ENCODE peak calls at places on chromosome 2, in seven cellular contexts. One of them, this sample, is unnamed.

GRCh38 chr2:221779614-221780067 is 207.5 kb upstream of the EPHA4 start:
- DNase-seq in IMR-90: peak; percentile 81
- DNase-seq in trophoblast cell: no peak
- DNase-seq in neuronal stem cell: no peak
- DNase-seq in H1: no peak
- DNase-seq in H9: no peak
- DNase-seq in mesenchymal stem cell: peak; percentile 15
- DNase-seq in this sample: no peak

GRCh38 chr2:43877782-43878464 is 39.2 kb downstream of the ABCG8 start:
- DNase-seq in IMR-90: peak; percentile 56
- DNase-seq in trophoblast cell: peak; percentile 58
- DNase-seq in neuronal stem cell: peak; percentile 36
- DNase-seq in H1: peak; percentile 51
- DNase-seq in H9: peak; percentile 86
- DNase-seq in mesenchymal stem cell: peak; percentile 68
- DNase-seq in this sample: peak; percentile 78

GRCh38 chr2:226973821-226974220 is 138.0 kb downstream of the RHBDD1 start:
- DNase-seq in IMR-90: no peak
- DNase-seq in trophoblast cell: no peak
- DNase-seq in neuronal stem cell: no peak
- DNase-seq in H1: no peak
- DNase-seq in H9: no peak
- DNase-seq in mesenchymal stem cell: no peak
- DNase-seq in this sample: no peak

GRCh38 chr2:101012706-101013181 is 10.7 kb downstream of the RPL31 start:
- DNase-seq in IMR-90: peak; percentile 45
- DNase-seq in trophoblast cell: peak; percentile 19
- DNase-seq in neuronal stem cell: peak; percentile 52
- DNase-seq in H1: no peak
- DNase-seq in H9: no peak
- DNase-seq in mesenchymal stem cell: peak; percentile 52
- DNase-seq in this sample: peak; percentile 19

GRCh38 chr2:110852541-110853263 is 120.3 kb downstream of the ACOXL start:
- DNase-seq in IMR-90: no peak
- DNase-seq in trophoblast cell: no peak
- DNase-seq in neuronal stem cell: no peak
- DNase-seq in H1: no peak
- DNase-seq in H9: peak; percentile 13
- DNase-seq in mesenchymal stem cell: no peak
- DNase-seq in this sample: no peak

GRCh38 chr2:236568068-236568921 is 1.3 kb upstream of the ACKR3 start:
- DNase-seq in IMR-90: no peak
- DNase-seq in trophoblast cell: peak; percentile 52
- DNase-seq in neuronal stem cell: no peak
- DNase-seq in H1: no peak
- DNase-seq in H9: no peak
- DNase-seq in mesenchymal stem cell: peak; percentile 66
- DNase-seq in this sample: peak; percentile 54

GRCh38 chr2:229205704-229206103 is 65.4 kb downstream of the PID1 start:
- DNase-seq in IMR-90: no peak
- DNase-seq in trophoblast cell: no peak
- DNase-seq in neuronal stem cell: no peak
- DNase-seq in H1: no peak
- DNase-seq in H9: no peak
- DNase-seq in mesenchymal stem cell: peak; percentile 30
- DNase-seq in this sample: no peak

GRCh38 chr2:152519581-152519952 is 184.6 kb downstream of the FMNL2 start:
- DNase-seq in IMR-90: no peak
- DNase-seq in trophoblast cell: no peak
- DNase-seq in neuronal stem cell: no peak
- DNase-seq in H1: no peak
- DNase-seq in H9: no peak
- DNase-seq in mesenchymal stem cell: no peak
- DNase-seq in this sample: no peak

GRCh38 chr2:195613922-195614321 is 43.1 kb upstream of the SLC39A10 start:
- DNase-seq in IMR-90: peak; percentile 95
- DNase-seq in trophoblast cell: peak; percentile 79
- DNase-seq in neuronal stem cell: no peak
- DNase-seq in H1: no peak
- DNase-seq in H9: no peak
- DNase-seq in mesenchymal stem cell: peak; percentile 94
- DNase-seq in this sample: peak; percentile 95

GRCh38 chr2:135175177-135175576 is 123.1 kb downstream of the RAB3GAP1 start:
- DNase-seq in IMR-90: no peak
- DNase-seq in trophoblast cell: no peak
- DNase-seq in neuronal stem cell: no peak
- DNase-seq in H1: no peak
- DNase-seq in H9: no peak
- DNase-seq in mesenchymal stem cell: no peak
- DNase-seq in this sample: no peak

GRCh38 chr2:86695053-86695691 is 24.9 kb upstream of the RMND5A start:
- DNase-seq in IMR-90: peak; percentile 10
- DNase-seq in trophoblast cell: peak; percentile 92
- DNase-seq in neuronal stem cell: no peak
- DNase-seq in H1: no peak
- DNase-seq in H9: peak; percentile 82
- DNase-seq in mesenchymal stem cell: peak; percentile 8
- DNase-seq in this sample: peak; percentile 31

GRCh38 chr2:170714156-170715061 is 728 bp upstream of the SP5 start:
- DNase-seq in IMR-90: no peak
- DNase-seq in trophoblast cell: peak; percentile 33
- DNase-seq in neuronal stem cell: peak; percentile 31
- DNase-seq in H1: no peak
- DNase-seq in H9: peak; percentile 47
- DNase-seq in mesenchymal stem cell: no peak
- DNase-seq in this sample: peak; percentile 78
- H3K9ac ChIP-seq in IMR-90: no peak overlapping the region
- H3K9ac ChIP-seq in trophoblast cell: no peak overlapping the region
- H3K9ac ChIP-seq in neuronal stem cell: peak overlapping the region; percentile 81
- H3K9ac ChIP-seq in H1: no peak overlapping the region
- H3K9ac ChIP-seq in H9: no peak overlapping the region
- H3K9ac ChIP-seq in mesenchymal stem cell: peak overlapping the region; percentile 45
- H3K9ac ChIP-seq in this sample: peak overlapping the region; percentile 75

DNA sequence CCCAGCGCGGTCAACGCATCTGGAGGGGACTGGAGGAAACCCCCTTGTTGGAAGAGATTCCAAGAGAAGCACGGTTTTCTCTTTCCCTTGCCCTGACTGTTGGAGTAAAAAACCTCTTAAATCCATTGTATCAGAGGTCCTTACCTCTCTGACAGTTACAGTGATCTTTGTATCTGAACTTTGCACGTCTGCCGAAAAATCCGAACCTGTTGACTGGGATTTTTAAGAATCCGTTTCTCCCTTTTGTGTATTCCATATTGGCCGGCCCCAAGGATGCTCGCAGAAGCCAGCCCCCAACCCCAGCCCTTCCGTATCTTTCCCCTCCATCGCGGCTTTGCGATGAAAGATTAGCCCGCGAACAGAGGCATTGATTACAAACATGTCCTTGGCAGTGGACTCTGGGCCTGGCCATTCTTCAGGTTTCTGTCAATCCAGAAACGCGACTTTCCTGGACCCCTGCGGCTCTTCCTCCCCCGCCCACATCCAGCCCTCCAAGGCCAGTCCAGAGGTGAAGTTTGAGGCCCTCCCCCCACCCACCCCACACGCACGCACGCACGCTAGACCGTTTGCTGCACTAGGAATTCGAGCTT is 4.6 kb upstream of the DLX1 start:
- DNase-seq in IMR-90: no peak
- DNase-seq in trophoblast cell: no peak
- DNase-seq in neuronal stem cell: no peak
- DNase-seq in H1: no peak
- DNase-seq in H9: no peak
- DNase-seq in mesenchymal stem cell: no peak
- DNase-seq in this sample: peak; percentile 39
- H4K8ac ChIP-seq in IMR-90: no peak overlapping the region
- H4K8ac ChIP-seq in trophoblast cell: no peak overlapping the region
- H4K8ac ChIP-seq in neuronal stem cell: no peak overlapping the region
- H4K8ac ChIP-seq in H1: no peak overlapping the region
- H4K8ac ChIP-seq in H9: no peak overlapping the region
- H4K8ac ChIP-seq in mesenchymal stem cell: no peak overlapping the region
- H4K8ac ChIP-seq in this sample: no peak overlapping the region

DNA sequence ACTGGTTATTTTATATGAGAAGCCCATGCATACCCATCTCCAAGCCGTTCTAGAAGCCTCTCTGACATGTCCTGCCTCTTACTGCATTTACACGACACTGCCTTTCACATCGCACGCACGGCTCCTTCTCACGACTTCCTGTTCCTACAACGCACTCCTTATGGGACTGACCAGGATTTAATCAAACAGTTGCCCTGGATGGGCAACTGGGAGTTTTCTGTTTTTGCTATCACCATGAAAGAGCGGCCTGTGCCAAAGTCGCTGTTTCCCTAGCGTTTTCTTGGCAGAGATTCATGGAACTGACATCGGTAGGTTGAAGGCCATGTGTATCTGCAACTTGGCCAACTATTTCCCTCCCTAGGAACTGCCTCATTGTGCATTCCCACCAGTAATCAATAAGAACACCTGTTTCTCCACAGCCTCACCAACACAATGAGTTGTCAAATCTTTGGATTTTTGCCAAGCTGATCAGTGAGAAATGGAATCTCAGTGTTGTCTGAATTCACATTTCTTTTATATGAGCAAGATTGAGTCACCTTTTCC is 97.2 kb upstream of the OTOS start:
- DNase-seq in IMR-90: peak; percentile 85
- DNase-seq in trophoblast cell: no peak
- DNase-seq in neuronal stem cell: no peak
- DNase-seq in H1: no peak
- DNase-seq in H9: no peak
- DNase-seq in mesenchymal stem cell: no peak
- DNase-seq in this sample: no peak
- H3K4me1 ChIP-seq in IMR-90: peaks cover 12% of the 10 kb centered on the region
- H3K4me1 ChIP-seq in trophoblast cell: peaks cover 2% of the 10 kb centered on the region
- H3K4me1 ChIP-seq in neuronal stem cell: peaks cover 13% of the 10 kb centered on the region
- H3K4me1 ChIP-seq in H1: no peaks in the 10 kb centered on the region
- H3K4me1 ChIP-seq in H9: no peaks in the 10 kb centered on the region
- H3K4me1 ChIP-seq in mesenchymal stem cell: no peaks in the 10 kb centered on the region
- H3K4me1 ChIP-seq in this sample: no peaks in the 10 kb centered on the region

DNA sequence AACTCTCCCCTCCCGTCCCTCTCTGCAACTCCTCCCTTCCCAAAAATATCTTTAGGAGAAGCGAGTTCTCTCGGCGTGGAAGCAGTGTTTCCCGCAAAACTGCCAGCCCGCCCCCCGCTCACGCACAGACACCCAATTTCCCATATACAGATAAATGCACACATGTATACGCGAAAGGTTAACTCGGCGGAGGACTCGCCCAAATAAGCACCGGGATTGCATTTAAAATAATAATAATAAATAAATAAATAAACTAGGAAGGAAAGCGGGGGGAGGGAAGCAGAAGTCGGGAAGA is 70.0 kb upstream of the PSMD14 start:
- DNase-seq in IMR-90: no peak
- DNase-seq in trophoblast cell: no peak
- DNase-seq in neuronal stem cell: no peak
- DNase-seq in H1: no peak
- DNase-seq in H9: no peak
- DNase-seq in mesenchymal stem cell: no peak
- DNase-seq in this sample: no peak
- H3K9ac ChIP-seq in IMR-90: peak overlapping the region; percentile 51
- H3K9ac ChIP-seq in trophoblast cell: peak overlapping the region; percentile 9
- H3K9ac ChIP-seq in neuronal stem cell: no peak overlapping the region
- H3K9ac ChIP-seq in H1: no peak overlapping the region
- H3K9ac ChIP-seq in H9: no peak overlapping the region
- H3K9ac ChIP-seq in mesenchymal stem cell: peak overlapping the region; percentile 78
- H3K9ac ChIP-seq in this sample: peak overlapping the region; percentile 57

DNA sequence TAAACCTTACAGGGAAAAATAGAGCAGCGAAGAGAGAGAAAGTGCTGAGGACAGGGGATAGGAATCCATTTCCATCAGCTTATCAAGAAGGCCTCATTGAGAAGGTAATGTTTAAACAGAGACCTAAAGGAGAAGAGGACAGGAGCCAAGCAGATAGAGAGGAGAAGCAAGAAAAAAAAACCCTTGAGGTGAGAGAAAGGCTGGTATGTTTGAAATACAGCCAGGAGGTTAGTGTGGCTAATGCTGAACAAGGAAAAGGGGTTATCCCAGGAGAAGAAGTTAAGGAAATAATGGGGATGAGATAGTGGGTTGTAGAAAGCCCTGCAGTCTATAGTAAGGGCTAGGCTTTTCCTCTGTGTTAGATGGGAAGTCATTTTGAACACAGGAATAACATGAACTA is 90.8 kb downstream of the GRB14 start:
- DNase-seq in IMR-90: no peak
- DNase-seq in trophoblast cell: no peak
- DNase-seq in neuronal stem cell: no peak
- DNase-seq in H1: no peak
- DNase-seq in H9: no peak
- DNase-seq in mesenchymal stem cell: no peak
- DNase-seq in this sample: no peak
- H4K8ac ChIP-seq in IMR-90: no peak overlapping the region
- H4K8ac ChIP-seq in trophoblast cell: no peak overlapping the region
- H4K8ac ChIP-seq in neuronal stem cell: no peak overlapping the region
- H4K8ac ChIP-seq in H1: no peak overlapping the region
- H4K8ac ChIP-seq in H9: no peak overlapping the region
- H4K8ac ChIP-seq in mesenchymal stem cell: no peak overlapping the region
- H4K8ac ChIP-seq in this sample: no peak overlapping the region

DNA sequence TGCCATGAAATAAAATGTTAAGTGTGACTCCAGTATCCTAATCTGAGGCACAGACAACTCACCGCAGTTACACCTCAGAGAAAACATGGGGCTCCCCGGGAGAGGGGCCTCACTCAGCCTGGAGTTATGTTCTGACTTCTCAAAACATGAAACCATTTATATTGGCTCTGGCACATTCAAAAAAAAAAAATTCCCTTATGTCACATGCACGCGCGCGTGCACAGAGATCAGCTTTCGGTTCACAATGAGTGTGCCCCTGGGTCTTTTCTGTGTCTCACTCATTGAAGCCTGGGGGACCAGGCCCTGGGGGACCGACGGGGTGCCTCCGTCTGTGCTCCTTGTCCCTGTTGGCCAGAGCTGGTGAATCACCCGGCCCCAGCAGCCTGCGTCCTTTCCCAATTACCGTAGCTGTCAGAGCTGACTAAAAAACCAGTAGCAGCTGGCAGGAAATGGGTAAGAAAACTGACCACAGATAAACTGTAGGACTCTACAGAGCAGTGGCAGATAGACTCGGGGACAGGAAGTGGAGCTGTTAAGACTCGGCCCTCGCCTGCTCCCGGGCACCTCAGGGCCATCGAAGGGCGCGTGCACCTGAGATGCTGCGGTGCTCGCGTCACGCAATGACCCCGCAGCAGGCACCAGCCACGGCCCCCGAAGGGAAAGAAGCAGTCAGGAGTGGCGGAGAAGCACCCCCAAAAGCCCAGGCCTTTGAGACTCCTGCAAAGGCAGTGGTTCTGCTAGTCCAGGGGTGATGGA is 138.3 kb upstream of the ID2 start:
- DNase-seq in IMR-90: peak; percentile 90
- DNase-seq in trophoblast cell: peak; percentile 51
- DNase-seq in neuronal stem cell: no peak
- DNase-seq in H1: no peak
- DNase-seq in H9: peak; percentile 22
- DNase-seq in mesenchymal stem cell: peak; percentile 93
- DNase-seq in this sample: no peak
- H3K4me1 ChIP-seq in IMR-90: peaks cover 16% of the 10 kb centered on the region
- H3K4me1 ChIP-seq in trophoblast cell: peaks cover 54% of the 10 kb centered on the region
- H3K4me1 ChIP-seq in neuronal stem cell: peaks cover 11% of the 10 kb centered on the region
- H3K4me1 ChIP-seq in H1: no peaks in the 10 kb centered on the region
- H3K4me1 ChIP-seq in H9: no peaks in the 10 kb centered on the region
- H3K4me1 ChIP-seq in mesenchymal stem cell: peaks cover 24% of the 10 kb centered on the region
- H3K4me1 ChIP-seq in this sample: no peaks in the 10 kb centered on the region